ENCODE peak calls at places on chromosomes 5 and 9, in ten cellular contexts. One of them, this sample, is unnamed.

GRCh38 chr9:93776873-93777272 is 178.3 kb downstream of the BARX1 start:
- DNase-seq in H1: no peak
- DNase-seq in transverse colon: no peak
- DNase-seq in uterus: no peak
- DNase-seq in adrenal gland: no peak
- DNase-seq in heart left ventricle: no peak
- DNase-seq in HepG2: no peak
- DNase-seq in upper lobe of left lung: peak; percentile 39
- DNase-seq in A549: no peak
- DNase-seq in body of pancreas: no peak
- DNase-seq in this sample: no peak

GRCh38 chr5:120473332-120473731 is 9.2 kb downstream of the PRR16 start:
- DNase-seq in H1: no peak
- DNase-seq in transverse colon: no peak
- DNase-seq in uterus: no peak
- DNase-seq in adrenal gland: no peak
- DNase-seq in heart left ventricle: no peak
- DNase-seq in HepG2: no peak
- DNase-seq in upper lobe of left lung: no peak
- DNase-seq in A549: no peak
- DNase-seq in body of pancreas: no peak
- DNase-seq in this sample: no peak

GRCh38 chr5:164680216-164680615 is 1174.8 kb downstream of the MAT2B start:
- DNase-seq in H1: no peak
- DNase-seq in transverse colon: no peak
- DNase-seq in uterus: no peak
- DNase-seq in adrenal gland: no peak
- DNase-seq in heart left ventricle: no peak
- DNase-seq in HepG2: no peak
- DNase-seq in upper lobe of left lung: no peak
- DNase-seq in A549: no peak
- DNase-seq in body of pancreas: no peak
- DNase-seq in this sample: no peak

GRCh38 chr9:105415344-105415980 is 32.4 kb upstream of the FSD1L start:
- DNase-seq in H1: no peak
- DNase-seq in transverse colon: peak; percentile 63
- DNase-seq in uterus: peak; percentile 56
- DNase-seq in adrenal gland: peak; percentile 75
- DNase-seq in heart left ventricle: peak; percentile 42
- DNase-seq in HepG2: peak; percentile 62
- DNase-seq in upper lobe of left lung: no peak
- DNase-seq in A549: peak; percentile 53
- DNase-seq in body of pancreas: peak; percentile 73
- DNase-seq in this sample: peak; percentile 80

GRCh38 chr5:172897691-172898512 is 61.3 kb upstream of the RPL26L1 start:
- DNase-seq in H1: no peak
- DNase-seq in transverse colon: no peak
- DNase-seq in uterus: no peak
- DNase-seq in adrenal gland: no peak
- DNase-seq in heart left ventricle: peak; percentile 52
- DNase-seq in HepG2: no peak
- DNase-seq in upper lobe of left lung: no peak
- DNase-seq in A549: peak; percentile 96
- DNase-seq in body of pancreas: no peak
- DNase-seq in this sample: no peak

GRCh38 chr9:132697230-132697629 is 27.0 kb downstream of the GTF3C4 start:
- DNase-seq in H1: no peak
- DNase-seq in transverse colon: no peak
- DNase-seq in uterus: no peak
- DNase-seq in adrenal gland: no peak
- DNase-seq in heart left ventricle: no peak
- DNase-seq in HepG2: no peak
- DNase-seq in upper lobe of left lung: no peak
- DNase-seq in A549: peak; percentile 21
- DNase-seq in body of pancreas: no peak
- DNase-seq in this sample: no peak

GRCh38 chr5:34914671-34915138 is 599 bp downstream of the RAD1 start:
- DNase-seq in H1: no peak
- DNase-seq in transverse colon: peak; percentile 34
- DNase-seq in uterus: peak; percentile 35
- DNase-seq in adrenal gland: peak; percentile 65
- DNase-seq in heart left ventricle: no peak
- DNase-seq in HepG2: no peak
- DNase-seq in upper lobe of left lung: no peak
- DNase-seq in A549: peak; percentile 29
- DNase-seq in body of pancreas: peak; percentile 31
- DNase-seq in this sample: peak; percentile 35

GRCh38 chr5:53397141-53397794 is 83.2 kb upstream of the FST start:
- DNase-seq in H1: no peak
- DNase-seq in transverse colon: no peak
- DNase-seq in uterus: no peak
- DNase-seq in adrenal gland: no peak
- DNase-seq in heart left ventricle: no peak
- DNase-seq in HepG2: no peak
- DNase-seq in upper lobe of left lung: no peak
- DNase-seq in A549: no peak
- DNase-seq in body of pancreas: no peak
- DNase-seq in this sample: no peak

GRCh38 chr5:173817561-173817960 is 70.6 kb upstream of the CPEB4 start:
- DNase-seq in H1: no peak
- DNase-seq in transverse colon: no peak
- DNase-seq in uterus: no peak
- DNase-seq in adrenal gland: no peak
- DNase-seq in heart left ventricle: no peak
- DNase-seq in HepG2: no peak
- DNase-seq in upper lobe of left lung: no peak
- DNase-seq in A549: no peak
- DNase-seq in body of pancreas: no peak
- DNase-seq in this sample: no peak

GRCh38 chr9:136115641-136116359 is 2.9 kb downstream of the TMEM250 start:
- DNase-seq in H1: no peak
- DNase-seq in transverse colon: no peak
- DNase-seq in uterus: no peak
- DNase-seq in adrenal gland: no peak
- DNase-seq in heart left ventricle: no peak
- DNase-seq in HepG2: no peak
- DNase-seq in upper lobe of left lung: peak; percentile 64
- DNase-seq in A549: no peak
- DNase-seq in body of pancreas: no peak
- DNase-seq in this sample: no peak

GRCh38 chr5:111224561-111224989 is 391 bp downstream of the CAMK4 start:
- DNase-seq in H1: no peak
- DNase-seq in transverse colon: no peak
- DNase-seq in uterus: no peak
- DNase-seq in adrenal gland: no peak
- DNase-seq in heart left ventricle: no peak
- DNase-seq in HepG2: no peak
- DNase-seq in upper lobe of left lung: no peak
- DNase-seq in A549: no peak
- DNase-seq in body of pancreas: no peak
- DNase-seq in this sample: peak; percentile 16

GRCh38 chr9:95729669-95730368 is 145.7 kb upstream of the ERCC6L2 start:
- DNase-seq in H1: no peak
- DNase-seq in transverse colon: no peak
- DNase-seq in uterus: no peak
- DNase-seq in adrenal gland: no peak
- DNase-seq in heart left ventricle: no peak
- DNase-seq in HepG2: no peak
- DNase-seq in upper lobe of left lung: no peak
- DNase-seq in A549: no peak
- DNase-seq in body of pancreas: no peak
- DNase-seq in this sample: peak; percentile 67

GRCh38 chr5:142322747-142323479 is 1.9 kb downstream of the SPRY4 start:
- DNase-seq in H1: no peak
- DNase-seq in transverse colon: no peak
- DNase-seq in uterus: peak; percentile 60
- DNase-seq in adrenal gland: peak; percentile 42
- DNase-seq in heart left ventricle: no peak
- DNase-seq in HepG2: no peak
- DNase-seq in upper lobe of left lung: no peak
- DNase-seq in A549: no peak
- DNase-seq in body of pancreas: no peak
- DNase-seq in this sample: no peak

GRCh38 chr5:142323480-142324376 is 1.1 kb downstream of the SPRY4 start:
- DNase-seq in H1: no peak
- DNase-seq in transverse colon: peak; percentile 77
- DNase-seq in uterus: peak; percentile 37
- DNase-seq in adrenal gland: no peak
- DNase-seq in heart left ventricle: no peak
- DNase-seq in HepG2: no peak
- DNase-seq in upper lobe of left lung: peak; percentile 75
- DNase-seq in A549: peak; percentile 30
- DNase-seq in body of pancreas: no peak
- DNase-seq in this sample: no peak

GRCh38 chr5:142320851-142321560 is 3.8 kb downstream of the SPRY4 start:
- DNase-seq in H1: no peak
- DNase-seq in transverse colon: no peak
- DNase-seq in uterus: no peak
- DNase-seq in adrenal gland: peak; percentile 46
- DNase-seq in heart left ventricle: peak; percentile 41
- DNase-seq in HepG2: no peak
- DNase-seq in upper lobe of left lung: no peak
- DNase-seq in A549: no peak
- DNase-seq in body of pancreas: no peak
- DNase-seq in this sample: no peak

GRCh38 chr5:142320427-142320732 is 4.4 kb downstream of the SPRY4 start:
- DNase-seq in H1: no peak
- DNase-seq in transverse colon: no peak
- DNase-seq in uterus: no peak
- DNase-seq in adrenal gland: no peak
- DNase-seq in heart left ventricle: no peak
- DNase-seq in HepG2: peak; percentile 80
- DNase-seq in upper lobe of left lung: no peak
- DNase-seq in A549: no peak
- DNase-seq in body of pancreas: no peak
- DNase-seq in this sample: no peak

DNA sequence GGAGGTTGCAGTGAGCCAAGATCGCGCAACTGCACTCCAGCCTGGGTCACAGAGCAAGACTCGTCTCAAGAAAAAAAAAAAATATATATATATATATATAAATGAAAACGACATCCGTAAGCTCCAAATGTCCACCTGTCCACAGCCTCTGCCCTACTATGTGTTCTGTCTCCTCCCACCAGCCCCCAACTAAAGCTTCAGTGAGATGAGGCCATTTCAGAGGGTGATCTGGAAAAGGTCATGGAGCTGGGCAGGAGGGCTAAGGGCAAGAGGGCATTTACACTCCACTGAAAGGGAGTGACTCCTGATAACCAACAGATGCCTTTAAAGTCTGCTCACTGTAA is 2.4 kb downstream of the SPRY4 start:
- DNase-seq in H1: no peak
- DNase-seq in transverse colon: no peak
- DNase-seq in uterus: no peak
- DNase-seq in adrenal gland: no peak
- DNase-seq in heart left ventricle: no peak
- DNase-seq in HepG2: no peak
- DNase-seq in upper lobe of left lung: no peak
- DNase-seq in A549: no peak
- DNase-seq in body of pancreas: no peak
- DNase-seq in this sample: no peak
- H3K27ac ChIP-seq in H1: no peak overlapping the region
- H3K27ac ChIP-seq in transverse colon: peak overlapping the region; percentile 91
- H3K27ac ChIP-seq in uterus: peak overlapping the region; percentile 75
- H3K27ac ChIP-seq in adrenal gland: no peak overlapping the region
- H3K27ac ChIP-seq in heart left ventricle: peak overlapping the region; percentile 96
- H3K27ac ChIP-seq in HepG2: peak overlapping the region; percentile 93
- H3K27ac ChIP-seq in upper lobe of left lung: peak overlapping the region; percentile 95
- H3K27ac ChIP-seq in A549: no peak overlapping the region
- H3K27ac ChIP-seq in body of pancreas: no peak overlapping the region
- H3K27ac ChIP-seq in this sample: no peak overlapping the region

GRCh38 chr5:81838307-81838906 is 87.5 kb upstream of the SSBP2 start:
- DNase-seq in H1: no peak
- DNase-seq in transverse colon: peak; percentile 26
- DNase-seq in uterus: no peak
- DNase-seq in adrenal gland: peak; percentile 43
- DNase-seq in heart left ventricle: no peak
- DNase-seq in HepG2: no peak
- DNase-seq in upper lobe of left lung: no peak
- DNase-seq in A549: peak; percentile 62
- DNase-seq in body of pancreas: peak; percentile 42
- DNase-seq in this sample: peak; percentile 61
- TF ChIP-seq CTCF in H1: peak; percentile 36
- TF ChIP-seq CTCF in transverse colon: peak; percentile 35
- TF ChIP-seq CTCF in uterus: peak; percentile 18
- TF ChIP-seq CTCF in adrenal gland: peak; percentile 48
- TF ChIP-seq CTCF in heart left ventricle: peak; percentile 46
- TF ChIP-seq CTCF in HepG2: peak; percentile 32
- TF ChIP-seq CTCF in upper lobe of left lung: peak; percentile 40
- TF ChIP-seq CTCF in A549: peak; percentile 50
- TF ChIP-seq CTCF in body of pancreas: peak; percentile 42
- TF ChIP-seq CTCF in this sample: peak; percentile 34

DNA sequence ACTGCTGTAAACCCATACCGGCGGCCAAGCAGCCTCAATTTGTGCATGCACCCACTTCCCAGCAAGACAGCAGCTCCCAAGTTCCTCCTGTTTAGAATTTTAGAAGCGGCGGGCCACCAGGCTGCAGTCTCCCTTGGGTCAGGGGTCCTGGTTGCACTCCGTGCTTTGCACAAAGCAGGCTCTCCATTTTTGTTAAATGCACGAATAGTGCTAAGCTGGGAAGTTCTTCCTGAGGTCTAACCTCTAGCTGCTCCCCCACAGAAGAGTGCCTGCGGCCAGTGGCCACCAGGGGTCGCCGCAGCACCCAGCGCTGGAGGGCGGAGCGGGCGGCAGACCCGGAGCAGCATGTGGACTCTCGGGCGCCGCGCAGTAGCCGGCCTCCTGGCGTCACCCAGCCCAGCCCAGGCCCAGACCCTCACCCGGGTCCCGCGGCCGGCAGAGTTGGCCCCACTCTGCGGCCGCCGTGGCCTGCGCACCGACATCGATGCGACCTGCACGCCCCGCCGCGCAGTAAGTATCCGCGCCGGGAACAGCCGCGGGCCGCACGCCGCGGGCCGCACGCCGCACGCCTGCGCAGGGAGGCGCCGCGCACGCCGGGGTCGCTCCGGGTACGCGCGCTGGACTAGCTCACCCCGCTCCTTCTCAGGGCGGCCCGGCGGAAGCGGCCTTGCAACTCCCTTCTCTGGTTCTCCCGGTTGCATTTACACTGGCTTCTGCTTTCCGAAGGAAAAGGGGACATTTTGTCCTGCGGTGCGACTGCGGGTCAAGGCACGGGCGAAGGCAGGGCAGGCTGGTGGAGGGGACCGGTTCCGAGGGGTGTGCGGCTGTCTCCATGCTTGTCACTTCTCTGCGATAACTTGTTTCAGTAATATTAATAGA is at the start of gene FXN:
- DNase-seq in H1: peak; percentile 53
- DNase-seq in transverse colon: peak; percentile 88
- DNase-seq in uterus: peak; percentile 82
- DNase-seq in adrenal gland: peak; percentile 86
- DNase-seq in heart left ventricle: peak; percentile 87
- DNase-seq in HepG2: peak; percentile 61
- DNase-seq in upper lobe of left lung: peak; percentile 97
- DNase-seq in A549: peak; percentile 84
- DNase-seq in body of pancreas: peak; percentile 85
- DNase-seq in this sample: peak; percentile 87
- TF ChIP-seq POLR2A in H1: peak; percentile 81
- TF ChIP-seq POLR2A in transverse colon: peak; percentile 28
- TF ChIP-seq POLR2A in uterus: peak; percentile 50
- TF ChIP-seq POLR2A in adrenal gland: peak; percentile 55
- TF ChIP-seq POLR2A in heart left ventricle: peak; percentile 56
- TF ChIP-seq POLR2A in HepG2: peak; percentile 55
- TF ChIP-seq POLR2A in upper lobe of left lung: no peak
- TF ChIP-seq POLR2A in A549: peak; percentile 60
- TF ChIP-seq POLR2A in body of pancreas: peak; percentile 58
- TF ChIP-seq POLR2A in this sample: no peak

GRCh38 chr9:128723352-128723865 is 518 bp downstream of the ZDHHC12 start:
- DNase-seq in H1: no peak
- DNase-seq in transverse colon: no peak
- DNase-seq in uterus: no peak
- DNase-seq in adrenal gland: peak; percentile 56
- DNase-seq in heart left ventricle: no peak
- DNase-seq in HepG2: no peak
- DNase-seq in upper lobe of left lung: no peak
- DNase-seq in A549: no peak
- DNase-seq in body of pancreas: no peak
- DNase-seq in this sample: no peak
- H3K27ac ChIP-seq in H1: peak overlapping the region; percentile 46
- H3K27ac ChIP-seq in transverse colon: peak overlapping the region; percentile 88
- H3K27ac ChIP-seq in uterus: peak overlapping the region; percentile 86
- H3K27ac ChIP-seq in adrenal gland: no peak overlapping the region
- H3K27ac ChIP-seq in heart left ventricle: peak overlapping the region; percentile 83
- H3K27ac ChIP-seq in HepG2: peak overlapping the region; percentile 34
- H3K27ac ChIP-seq in upper lobe of left lung: peak overlapping the region; percentile 57
- H3K27ac ChIP-seq in A549: peak overlapping the region; percentile 85
- H3K27ac ChIP-seq in body of pancreas: peak overlapping the region; percentile 47
- H3K27ac ChIP-seq in this sample: peak overlapping the region; percentile 21